ENCODE peak calls at places on chromosomes 3 and 15, in six cellular contexts. One of them, this sample, is unnamed.

GRCh38 chr3:194121881-194122280 is 14.1 kb upstream of the HES1 start:
- DNase-seq in dorsolateral prefrontal cortex: no peak
- DNase-seq in H54: no peak
- DNase-seq in NCI-H2107: no peak
- DNase-seq in naive thymus-derived CD4-positive, alpha-beta T cell: no peak
- DNase-seq in NCI-H2081: no peak
- DNase-seq in this sample: no peak

GRCh38 chr3:137121704-137122314 is 164.0 kb downstream of the IL20RB start:
- DNase-seq in NCI-H2081: peak
- DNase-seq in H54: no peak
- DNase-seq in dorsolateral prefrontal cortex: no peak
- DNase-seq in naive thymus-derived CD4-positive, alpha-beta T cell: peak
- DNase-seq in NCI-H2107: peak
- DNase-seq in this sample: peak

GRCh38 chr3:163939926-163940325 is 1138.4 kb downstream of the SI start:
- DNase-seq in dorsolateral prefrontal cortex: no peak
- DNase-seq in NCI-H2081: no peak
- DNase-seq in NCI-H2107: no peak
- DNase-seq in naive thymus-derived CD4-positive, alpha-beta T cell: no peak
- DNase-seq in H54: no peak
- DNase-seq in this sample: no peak

GRCh38 chr3:187743195-187744141 is 1.8 kb downstream of the BCL6 start:
- DNase-seq in naive thymus-derived CD4-positive, alpha-beta T cell: peak
- DNase-seq in dorsolateral prefrontal cortex: no peak
- DNase-seq in H54: no peak
- DNase-seq in NCI-H2081: peak
- DNase-seq in NCI-H2107: no peak
- DNase-seq in this sample: no peak

GRCh38 chr3:161316006-161316689 is 55.2 kb downstream of the SPTSSB start:
- DNase-seq in NCI-H2081: no peak
- DNase-seq in NCI-H2107: no peak
- DNase-seq in naive thymus-derived CD4-positive, alpha-beta T cell: no peak
- DNase-seq in H54: no peak
- DNase-seq in dorsolateral prefrontal cortex: no peak
- DNase-seq in this sample: no peak

GRCh38 chr3:142633073-142633472 is 36.9 kb downstream of the PLS1 start:
- DNase-seq in NCI-H2107: peak
- DNase-seq in naive thymus-derived CD4-positive, alpha-beta T cell: no peak
- DNase-seq in H54: no peak
- DNase-seq in NCI-H2081: peak
- DNase-seq in dorsolateral prefrontal cortex: no peak
- DNase-seq in this sample: no peak

GRCh38 chr15:90495067-90495466 is 34.7 kb upstream of the CRTC3 start:
- DNase-seq in dorsolateral prefrontal cortex: no peak
- DNase-seq in NCI-H2107: no peak
- DNase-seq in naive thymus-derived CD4-positive, alpha-beta T cell: no peak
- DNase-seq in H54: no peak
- DNase-seq in NCI-H2081: no peak
- DNase-seq in this sample: no peak

GRCh38 chr3:9088431-9089353 is 125.4 kb upstream of the RAD18 start:
- DNase-seq in NCI-H2081: no peak
- DNase-seq in H54: peak
- DNase-seq in NCI-H2107: no peak
- DNase-seq in naive thymus-derived CD4-positive, alpha-beta T cell: no peak
- DNase-seq in dorsolateral prefrontal cortex: no peak
- DNase-seq in this sample: no peak

GRCh38 chr15:82572311-82572710 is 32.1 kb upstream of the RPS17 start:
- DNase-seq in NCI-H2081: no peak
- DNase-seq in dorsolateral prefrontal cortex: peak
- DNase-seq in naive thymus-derived CD4-positive, alpha-beta T cell: no peak
- DNase-seq in H54: peak
- DNase-seq in NCI-H2107: no peak
- DNase-seq in this sample: no peak

GRCh38 chr3:139202226-139202958 is 141.4 kb upstream of the MRPS22 start:
- DNase-seq in NCI-H2081: no peak
- DNase-seq in dorsolateral prefrontal cortex: peak
- DNase-seq in H54: no peak
- DNase-seq in NCI-H2107: no peak
- DNase-seq in naive thymus-derived CD4-positive, alpha-beta T cell: no peak
- DNase-seq in this sample: peak

GRCh38 chr15:40594429-40594836 is 384 bp downstream of the KNL1 start:
- DNase-seq in H54: peak
- DNase-seq in naive thymus-derived CD4-positive, alpha-beta T cell: no peak
- DNase-seq in NCI-H2107: no peak
- DNase-seq in NCI-H2081: peak
- DNase-seq in dorsolateral prefrontal cortex: no peak
- DNase-seq in this sample: no peak

GRCh38 chr3:157113832-157114505 is 46.0 kb downstream of the CCNL1 start:
- DNase-seq in naive thymus-derived CD4-positive, alpha-beta T cell: no peak
- DNase-seq in NCI-H2081: peak
- DNase-seq in H54: no peak
- DNase-seq in dorsolateral prefrontal cortex: no peak
- DNase-seq in NCI-H2107: no peak
- DNase-seq in this sample: no peak

GRCh38 chr3:134426660-134427181 is 52.5 kb upstream of the AMOTL2 start:
- DNase-seq in NCI-H2081: no peak
- DNase-seq in NCI-H2107: no peak
- DNase-seq in dorsolateral prefrontal cortex: no peak
- DNase-seq in H54: peak
- DNase-seq in naive thymus-derived CD4-positive, alpha-beta T cell: no peak
- DNase-seq in this sample: no peak

GRCh38 chr3:64648927-64649906 is 38.6 kb downstream of the ADAMTS9 start:
- DNase-seq in naive thymus-derived CD4-positive, alpha-beta T cell: no peak
- DNase-seq in NCI-H2107: no peak
- DNase-seq in NCI-H2081: peak
- DNase-seq in H54: no peak
- DNase-seq in dorsolateral prefrontal cortex: no peak
- DNase-seq in this sample: no peak

GRCh38 chr3:135148431-135148830 is 353.4 kb downstream of the EPHB1 start:
- DNase-seq in NCI-H2107: no peak
- DNase-seq in dorsolateral prefrontal cortex: no peak
- DNase-seq in H54: no peak
- DNase-seq in naive thymus-derived CD4-positive, alpha-beta T cell: no peak
- DNase-seq in NCI-H2081: no peak
- DNase-seq in this sample: no peak

GRCh38 chr3:106135451-106136160 is 266.8 kb upstream of the CBLB start:
- DNase-seq in NCI-H2081: no peak
- DNase-seq in NCI-H2107: no peak
- DNase-seq in naive thymus-derived CD4-positive, alpha-beta T cell: no peak
- DNase-seq in H54: no peak
- DNase-seq in dorsolateral prefrontal cortex: no peak
- DNase-seq in this sample: no peak

GRCh38 chr15:83435202-83435601 is 11.9 kb upstream of the SH3GL3 start:
- DNase-seq in dorsolateral prefrontal cortex: no peak
- DNase-seq in NCI-H2107: no peak
- DNase-seq in naive thymus-derived CD4-positive, alpha-beta T cell: no peak
- DNase-seq in NCI-H2081: no peak
- DNase-seq in H54: no peak
- DNase-seq in this sample: no peak

GRCh38 chr3:73298243-73299183 is 237.1 kb downstream of the EBLN2 start:
- DNase-seq in NCI-H2107: no peak
- DNase-seq in naive thymus-derived CD4-positive, alpha-beta T cell: no peak
- DNase-seq in dorsolateral prefrontal cortex: no peak
- DNase-seq in H54: no peak
- DNase-seq in NCI-H2081: peak
- DNase-seq in this sample: no peak

GRCh38 chr3:49469037-49469875 is 811 bp upstream of the DAG1 start:
- DNase-seq in H54: peak
- DNase-seq in NCI-H2081: peak
- DNase-seq in naive thymus-derived CD4-positive, alpha-beta T cell: no peak
- DNase-seq in NCI-H2107: no peak
- DNase-seq in dorsolateral prefrontal cortex: peak
- DNase-seq in this sample: no peak

GRCh38 chr3:165883866-165884478 is 46.7 kb upstream of the BCHE start:
- DNase-seq in NCI-H2107: no peak
- DNase-seq in dorsolateral prefrontal cortex: no peak
- DNase-seq in H54: no peak
- DNase-seq in naive thymus-derived CD4-positive, alpha-beta T cell: no peak
- DNase-seq in NCI-H2081: peak
- DNase-seq in this sample: no peak

GRCh38 chr15:74664028-74664616 is 31.7 kb downstream of the EDC3 start:
- DNase-seq in naive thymus-derived CD4-positive, alpha-beta T cell: no peak
- DNase-seq in H54: no peak
- DNase-seq in NCI-H2081: peak
- DNase-seq in NCI-H2107: no peak
- DNase-seq in dorsolateral prefrontal cortex: no peak
- DNase-seq in this sample: no peak

GRCh38 chr15:77739591-77740378 is 107.1 kb upstream of the LINGO1 start:
- DNase-seq in naive thymus-derived CD4-positive, alpha-beta T cell: no peak
- DNase-seq in NCI-H2107: no peak
- DNase-seq in H54: no peak
- DNase-seq in dorsolateral prefrontal cortex: no peak
- DNase-seq in NCI-H2081: peak
- DNase-seq in this sample: no peak

GRCh38 chr15:79116771-79117170 is 26.2 kb upstream of the RASGRF1 start:
- DNase-seq in dorsolateral prefrontal cortex: no peak
- DNase-seq in H54: no peak
- DNase-seq in NCI-H2107: no peak
- DNase-seq in naive thymus-derived CD4-positive, alpha-beta T cell: no peak
- DNase-seq in NCI-H2081: no peak
- DNase-seq in this sample: no peak

GRCh38 chr3:159798951-159799350 is 189.7 kb upstream of the IL12A start:
- DNase-seq in H54: peak
- DNase-seq in NCI-H2107: no peak
- DNase-seq in dorsolateral prefrontal cortex: no peak
- DNase-seq in naive thymus-derived CD4-positive, alpha-beta T cell: no peak
- DNase-seq in NCI-H2081: no peak
- DNase-seq in this sample: no peak

This sample was measured in NCI-H1694.